ENCODE peak calls at places on chromosomes 5 and 9, in ten cellular contexts. V is K562, C is AG20443, W is bronchial epithelial cell, U is HEK293T, X is PC-3, E is GM13977, G is NCI-H2081, I is aorta, Y is GM20000. L is an unnamed sample.

GRCh38 chr5:137629646-137630045 is 106.2 kb downstream of the KLHL3 start:
- DNase-seq in V (peak; percentile 65), C (peak; percentile 76), W (peak; percentile 62), U (peak; percentile 72), X (peak; percentile 73), E (peak; percentile 85), G (peak; percentile 20), I (no peak), Y (peak; percentile 81), L (no peak)

GRCh38 chr5:93532370-93532769 is 48.6 kb downstream of the NR2F1-AS1 start:
- DNase-seq in V (no peak), C (peak; percentile 58), W (peak; percentile 18), U (no peak), X (peak; percentile 27), E (no peak), G (no peak), I (peak; percentile 49), Y (no peak), L (peak; percentile 11)

GRCh38 chr9:76269789-76270188 is 124.4 kb downstream of the RFK start:
- DNase-seq in V (no peak), C (peak; percentile 17), W (peak; percentile 91), U (no peak), X (no peak), E (no peak), G (no peak), I (no peak), Y (no peak), L (no peak)

GRCh38 chr9:101005248-101005647 is 23.3 kb upstream of the PLPPR1 start:
- DNase-seq in V (no peak), C (no peak), W (no peak), U (no peak), X (no peak), E (no peak), G (no peak), I (no peak), Y (no peak), L (no peak)

GRCh38 chr9:86667307-86667706 is 280.0 kb downstream of the GAS1 start:
- DNase-seq in V (no peak), C (peak; percentile 49), W (no peak), U (no peak), X (no peak), E (no peak), G (no peak), I (no peak), Y (no peak), L (no peak)

GRCh38 chr5:137039939-137040515 is 459.1 kb downstream of the SPOCK1 start:
- DNase-seq in V (no peak), C (no peak), W (no peak), U (no peak), X (no peak), E (no peak), G (no peak), I (no peak), Y (no peak), L (no peak)

GRCh38 chr9:136103651-136104487 is 8.8 kb upstream of the NACC2 start:
- DNase-seq in V (no peak), C (no peak), W (no peak), U (no peak), X (no peak), E (no peak), G (peak; percentile 73), I (no peak), Y (no peak), L (no peak)

GRCh38 chr9:136808075-136808780 is 480 bp downstream of the RABL6 start:
- DNase-seq in V (peak; percentile 66), C (peak; percentile 37), W (no peak), U (peak; percentile 44), X (no peak), E (peak; percentile 70), G (no peak), I (peak; percentile 62), Y (peak; percentile 67), L (peak; percentile 53)

GRCh38 chr5:30832519-30832918 is 361.0 kb upstream of the CDH6 start:
- DNase-seq in V (no peak), C (no peak), W (no peak), U (no peak), X (no peak), E (no peak), G (peak; percentile 87), I (no peak), Y (no peak), L (no peak)

GRCh38 chr5:88594441-88594840 is 288.5 kb downstream of the MEF2C start:
- DNase-seq in V (no peak), C (no peak), W (no peak), U (no peak), X (no peak), E (no peak), G (no peak), I (no peak), Y (no peak), L (no peak)

GRCh38 chr9:95877984-95878383 is 2.5 kb downstream of the ERCC6L2 start:
- DNase-seq in V (no peak), C (no peak), W (no peak), U (no peak), X (no peak), E (no peak), G (no peak), I (no peak), Y (no peak), L (no peak)

GRCh38 chr9:127505396-127506116 is 54.2 kb downstream of the LRSAM1 start:
- DNase-seq in V (peak; percentile 53), C (peak; percentile 59), W (no peak), U (peak; percentile 62), X (peak; percentile 42), E (peak; percentile 72), G (peak; percentile 5), I (no peak), Y (peak; percentile 78), L (no peak)

L was measured in hippocampal formation.